ENCODE peak calls at places on chromosomes 11 and 22, in four cellular contexts. I is lung, L is fibroblast of mammary gland, M is dorsolateral prefrontal cortex. A is an unnamed sample.

GRCh38 chr11:72039108-72039850 is 40.6 kb downstream of the IL18BP start:
- DNase-seq in L (peak), M (no peak), I (peak), A (peak)

GRCh38 chr22:27370281-27370680 is 431.3 kb downstream of the MN1 start:
- DNase-seq in M (no peak), I (peak), L (no peak), A (no peak)

GRCh38 chr11:107590460-107591097 is 368 bp upstream of the ELMOD1 start:
- DNase-seq in I (no peak), M (no peak), L (no peak), A (no peak)

GRCh38 chr11:124934862-124935547 is 842 bp downstream of the HEPACAM start:
- DNase-seq in I (no peak), M (no peak), L (peak), A (peak)

GRCh38 chr11:8220261-8221024 is 43.2 kb downstream of the LMO1 start:
- DNase-seq in M (no peak), L (no peak), I (no peak), A (no peak)

GRCh38 chr22:31350410-31350863 is 4.3 kb upstream of the PATZ1 start:
- DNase-seq in I (no peak), L (peak), M (no peak), A (peak)

GRCh38 chr11:61760946-61761345 is 8.5 kb downstream of the MYRF start:
- DNase-seq in L (no peak), M (peak), I (no peak), A (no peak)

GRCh38 chr11:75147875-75148263 is 3.0 kb upstream of the SLCO2B1 start:
- DNase-seq in I (peak), M (peak), L (no peak), A (no peak)

GRCh38 chr22:24106385-24107381 is 74.6 kb upstream of the SUSD2 start:
- DNase-seq in L (peak), M (no peak), I (no peak), A (no peak)

GRCh38 chr11:10785146-10785474 is 23.6 kb downstream of the EIF4G2 start:
- DNase-seq in I (no peak), L (no peak), M (no peak), A (no peak)

GRCh38 chr22:45162531-45162930 is 1.2 kb upstream of the NUP50 start:
- DNase-seq in I (no peak), M (no peak), L (no peak), A (no peak)

GRCh38 chr11:86978247-86978646 is 23.1 kb upstream of the FZD4 start:
- DNase-seq in M (no peak), I (no peak), L (peak), A (no peak)

GRCh38 chr11:96168623-96169022 is 174.4 kb downstream of the MAML2 start:
- DNase-seq in L (peak), M (no peak), I (peak), A (peak)

GRCh38 chr11:9982796-9983579 is 311.0 kb downstream of the SBF2 start:
- DNase-seq in I (no peak), L (peak), M (no peak), A (no peak)

GRCh38 chr22:12601870-12602779 is 2925.9 kb upstream of the OR11H1 start:
- DNase-seq in I (no peak), M (no peak), L (no peak), A (no peak)

GRCh38 chr22:19770349-19771220 is 10.0 kb downstream of the TBX1 start:
- DNase-seq in L (no peak), I (no peak), M (no peak), A (no peak)

GRCh38 chr11:2518983-2519340 is 74.2 kb downstream of the KCNQ1 start:
- DNase-seq in L (no peak), I (no peak), M (peak), A (no peak)

GRCh38 chr11:119852741-119853140 is 123.7 kb upstream of the NECTIN1 start:
- DNase-seq in I (no peak), L (no peak), M (no peak), A (no peak)

GRCh38 chr11:4072668-4073285 is 21.8 kb upstream of the RRM1 start:
- DNase-seq in L (peak), I (peak), M (no peak), A (peak)

GRCh38 chr11:79045811-79046304 is 395.0 kb downstream of the TENM4 start:
- DNase-seq in L (peak), I (no peak), M (no peak), A (peak)

DNA sequence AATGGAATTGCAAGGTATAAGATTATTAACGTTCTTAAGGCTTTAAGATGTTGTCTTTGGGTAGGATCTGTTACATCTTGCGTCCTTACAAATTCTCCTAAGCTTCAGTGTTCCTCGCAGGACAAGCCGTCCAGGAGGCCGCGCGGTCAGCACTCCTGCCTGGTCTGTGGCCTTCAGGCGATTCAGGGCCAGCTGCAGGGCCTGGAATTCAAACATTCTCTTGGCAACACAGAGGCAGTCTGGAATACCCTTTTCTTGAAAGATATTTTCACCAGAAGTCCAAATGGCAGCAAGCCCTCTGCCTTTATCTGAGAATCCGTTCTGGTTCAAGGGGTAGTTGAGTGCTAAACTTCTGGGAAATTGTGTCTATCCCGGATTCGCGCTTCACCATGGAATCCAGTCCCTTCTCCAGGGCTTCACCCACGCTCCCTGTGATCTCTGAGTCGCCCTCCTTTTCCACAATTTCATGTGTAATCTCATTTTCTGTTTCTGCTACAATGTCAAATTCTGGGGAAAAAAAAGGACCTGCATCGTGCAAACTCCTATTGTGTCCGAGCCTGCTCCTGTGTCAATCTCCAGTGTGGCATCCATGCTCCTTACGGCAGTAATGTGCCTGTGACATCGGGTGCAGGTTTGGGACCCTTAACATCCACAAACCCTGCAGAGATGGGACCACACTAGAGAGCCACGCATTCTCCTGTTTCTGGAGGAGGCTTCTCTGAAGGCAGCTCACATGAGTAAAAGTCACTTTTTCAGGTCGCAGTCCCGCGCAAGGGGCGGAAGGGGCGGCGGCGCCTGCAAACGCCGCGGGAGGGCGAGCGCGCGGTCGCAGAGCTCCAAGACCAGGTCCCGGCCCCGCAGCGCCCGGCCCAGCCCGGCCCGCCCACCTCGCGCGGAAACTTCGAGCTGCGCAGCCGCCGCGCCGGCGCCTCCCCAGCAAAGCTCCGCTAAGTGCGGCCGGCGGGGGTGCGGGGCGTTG is 25.3 kb upstream of the SORL1 start:
- DNase-seq in M (peak), L (no peak), I (no peak), A (no peak)
- TF ChIP-seq CTCF in M (peak), L (no peak), I (no peak), A (no peak)

GRCh38 chr11:41660585-41660984 is 201.1 kb upstream of the LRRC4C start:
- DNase-seq in L (no peak), M (no peak), I (no peak), A (no peak)
- TF ChIP-seq CTCF in L (no peak), M (no peak), I (no peak), A (no peak)

DNA sequence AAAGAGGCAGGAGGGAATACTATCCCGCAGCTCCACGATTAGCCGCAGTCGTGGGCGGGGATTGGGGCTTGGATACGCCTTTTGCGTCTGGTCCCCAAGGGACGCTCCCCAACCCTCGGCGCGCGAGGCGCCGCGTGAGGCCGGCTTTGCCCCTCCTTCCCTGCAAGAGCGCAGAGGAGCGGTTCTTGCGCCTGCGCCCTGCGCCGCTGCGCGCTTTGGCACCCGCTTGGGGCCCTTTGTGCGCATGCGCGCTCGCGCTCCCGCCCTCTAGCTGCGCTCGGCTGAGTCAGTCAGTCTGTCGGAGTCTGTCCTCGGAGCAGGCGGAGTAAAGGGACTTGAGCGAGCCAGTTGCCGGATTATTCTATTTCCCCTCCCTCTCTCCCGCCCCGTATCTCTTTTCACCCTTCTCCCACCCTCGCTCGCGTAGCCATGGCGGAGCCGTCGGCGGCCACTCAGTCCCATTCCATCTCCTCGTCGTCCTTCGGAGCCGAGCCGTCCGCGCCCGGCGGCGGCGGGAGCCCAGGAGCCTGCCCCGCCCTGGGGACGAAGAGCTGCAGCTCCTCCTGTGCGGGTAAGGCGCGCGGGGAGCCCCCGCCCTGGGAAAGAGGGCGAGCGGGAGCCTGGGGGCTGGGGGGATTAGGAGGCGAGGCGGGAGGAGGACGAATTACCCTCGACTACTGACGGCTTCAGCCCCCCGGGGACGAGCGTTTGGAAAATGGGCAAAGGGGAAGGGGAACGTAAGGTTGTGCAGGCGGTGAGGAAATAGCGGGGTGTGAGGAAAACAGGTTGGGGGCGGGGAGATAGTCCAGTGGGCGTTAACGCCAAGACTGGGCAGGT is at the start of gene RTN3:
- DNase-seq in I (peak), M (peak), L (peak), A (peak)
- TF ChIP-seq CTCF in I (peak), M (peak), L (no peak), A (no peak)

GRCh38 chr22:43426816-43427215 is 15.0 kb downstream of the MPPED1 start:
- DNase-seq in M (no peak), I (no peak), L (no peak), A (no peak)

GRCh38 chr22:43428005-43428485 is 16.2 kb downstream of the MPPED1 start:
- DNase-seq in I (no peak), L (no peak), M (no peak), A (no peak)

GRCh38 chr22:43429426-43429825 is 17.6 kb downstream of the MPPED1 start:
- DNase-seq in L (no peak), M (no peak), I (no peak), A (no peak)

GRCh38 chr22:43425976-43426785 is 14.4 kb downstream of the MPPED1 start:
- DNase-seq in M (no peak), I (no peak), L (no peak), A (no peak)

DNA sequence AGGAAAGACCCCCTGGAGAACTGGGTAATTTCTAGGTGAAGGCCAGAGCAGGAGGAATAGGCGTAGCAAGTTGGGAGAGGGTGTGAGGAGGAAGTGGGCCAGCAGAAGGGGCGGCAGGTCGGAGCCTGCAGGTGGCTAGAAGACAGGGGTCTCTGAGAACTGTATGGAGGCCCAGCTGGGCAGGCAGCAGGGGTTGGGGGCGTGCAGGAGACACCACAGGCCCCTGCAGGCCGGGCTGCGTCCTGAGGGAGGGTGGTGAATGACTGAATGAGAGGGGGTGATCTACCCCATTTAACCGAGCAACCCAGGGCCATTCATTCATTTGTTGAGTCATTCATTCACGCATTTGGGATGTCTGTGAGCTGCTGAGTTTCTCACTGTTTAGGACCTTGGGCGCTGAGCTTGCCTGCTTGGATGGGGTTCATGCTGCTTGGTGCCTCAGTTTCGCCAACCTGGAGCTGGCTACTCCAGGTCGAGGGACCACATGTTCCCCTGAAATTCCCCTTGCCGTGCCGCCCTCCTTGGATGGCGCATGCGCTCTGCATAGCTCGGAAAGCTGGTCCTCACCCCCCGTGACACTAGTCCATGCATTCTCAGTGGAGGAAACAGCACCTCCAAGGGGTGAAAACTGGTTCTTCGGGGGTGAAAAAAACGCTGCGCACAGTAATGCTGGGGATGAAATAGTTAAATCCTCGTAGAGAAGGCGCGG is 15.6 kb downstream of the MPPED1 start:
- DNase-seq in I (no peak), M (no peak), L (no peak), A (no peak)
- TF ChIP-seq CTCF in I (no peak), M (peak), L (no peak), A (no peak)

GRCh38 chr22:26174280-26174679 is 5.0 kb downstream of the SEZ6L start:
- DNase-seq in M (peak), I (no peak), L (no peak), A (peak)
- TF ChIP-seq CTCF in M (peak), I (no peak), L (no peak), A (peak)

DNA sequence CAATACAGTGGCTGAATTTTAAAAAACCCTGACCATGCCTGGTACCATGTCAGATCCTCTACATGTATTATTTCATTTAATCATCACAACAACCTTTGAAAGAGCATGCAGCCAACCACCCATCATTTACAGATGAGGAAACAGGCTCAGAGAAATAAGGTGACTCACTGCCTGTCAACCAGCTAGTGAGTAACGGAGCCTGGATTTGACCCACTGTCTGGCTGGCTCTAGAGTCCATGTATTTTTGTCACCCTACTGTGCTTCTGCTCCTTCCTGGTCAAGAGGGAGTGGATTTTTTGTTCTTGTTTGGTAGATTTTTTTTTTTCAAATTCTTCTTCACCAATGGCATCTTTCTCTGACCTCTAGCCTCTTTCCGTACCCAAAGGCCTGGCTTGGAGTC is 77.4 kb downstream of the CWC15 start:
- DNase-seq in L (peak), I (no peak), M (no peak), A (peak)
- TF ChIP-seq CTCF in L (no peak), I (no peak), M (no peak), A (no peak)